ENCODE peak calls at places on chromosomes 7 and 10, in six cellular contexts. N is AG04449, E is stomach, H is esophagus squamous epithelium, O is fibroblast of pulmonary artery, F is dorsolateral prefrontal cortex. R is an unnamed sample.

GRCh38 chr7:94687810-94688209 is 31.9 kb upstream of the SGCE start:
- DNase-seq in N (peak; percentile 7), E (no peak), H (no peak), O (peak; percentile 38), F (no peak), R (no peak)

GRCh38 chr10:90051474-90051873 is 350.1 kb downstream of the KIF20B start:
- DNase-seq in N (no peak), E (no peak), H (no peak), O (no peak), F (no peak), R (no peak)

GRCh38 chr7:100271716-100272537 is 35.6 kb upstream of the SPDYE3 start:
- DNase-seq in N (peak; percentile 47), E (peak; percentile 99), H (peak; percentile 92), O (peak; percentile 97), F (peak; percentile 99), R (peak; percentile 99)

GRCh38 chr7:80563561-80564327 is 51.9 kb upstream of the GNAT3 start:
- DNase-seq in N (no peak), E (no peak), H (no peak), O (no peak), F (no peak), R (peak; percentile 32)

GRCh38 chr10:86301971-86302370 is 64.6 kb downstream of the GRID1 start:
- DNase-seq in N (no peak), E (peak; percentile 11), H (no peak), O (no peak), F (no peak), R (no peak)

GRCh38 chr10:79017882-79018550 is 50.8 kb upstream of the ZMIZ1 start:
- DNase-seq in N (no peak), E (no peak), H (no peak), O (no peak), F (peak; percentile 2), R (no peak)

GRCh38 chr7:55092186-55092976 is 73.6 kb downstream of the EGFR start:
- DNase-seq in N (no peak), E (no peak), H (no peak), O (no peak), F (no peak), R (no peak)

GRCh38 chr7:130275826-130276291 is 9.2 kb downstream of the CPA2 start:
- DNase-seq in N (no peak), E (no peak), H (no peak), O (no peak), F (no peak), R (no peak)

GRCh38 chr10:99781734-99782429 is 558 bp upstream of the ABCC2 start:
- DNase-seq in N (no peak), E (no peak), H (no peak), O (no peak), F (no peak), R (no peak)

GRCh38 chr10:58467931-58468635 is 44.6 kb upstream of the BICC1 start:
- DNase-seq in N (no peak), E (no peak), H (no peak), O (no peak), F (no peak), R (no peak)

GRCh38 chr10:63767512-63767911 is 246.3 kb downstream of the REEP3 start:
- DNase-seq in N (no peak), E (no peak), H (no peak), O (peak; percentile 63), F (no peak), R (no peak)
- TF ChIP-seq CTCF in N (peak; percentile 21), E (no peak), H (peak; percentile 28), O (peak; percentile 53), F (peak; percentile 52), R (peak; percentile 58)

GRCh38 chr10:48535416-48536225 is 69.3 kb downstream of the ARHGAP22 start:
- DNase-seq in N (no peak), E (peak; percentile 13), H (no peak), O (no peak), F (no peak), R (no peak)
- TF ChIP-seq CTCF in N (no peak), E (no peak), H (no peak), O (no peak), F (no peak), R (no peak)

GRCh38 chr7:138726288-138726687 is 25.1 kb upstream of the SVOPL start:
- DNase-seq in N (no peak), E (no peak), H (no peak), O (no peak), F (no peak), R (no peak)
- TF ChIP-seq CTCF in N (no peak), E (no peak), H (no peak), O (no peak), F (no peak), R (no peak)

GRCh38 chr10:11958956-11959355 is 83.7 kb downstream of the UPF2 start:
- DNase-seq in N (no peak), E (no peak), H (no peak), O (no peak), F (no peak), R (no peak)

DNA sequence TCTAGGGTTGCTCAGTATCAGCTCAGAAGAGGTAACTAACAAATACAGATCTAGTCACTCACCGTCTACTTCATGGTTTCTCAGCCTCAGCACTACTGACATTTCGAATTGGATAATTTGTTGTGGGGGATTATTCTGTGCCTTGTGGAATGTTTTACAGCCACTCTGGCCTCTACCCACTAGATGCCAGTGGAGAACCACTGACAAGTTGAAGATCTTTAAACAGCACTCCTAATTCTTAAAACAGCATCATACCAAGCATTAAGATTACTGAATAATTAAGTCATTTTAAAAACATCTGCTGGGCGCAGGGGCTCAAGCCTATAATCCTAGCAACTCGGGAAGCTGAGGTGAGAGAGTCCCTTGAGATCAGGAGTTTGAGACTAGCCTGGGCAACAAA is 82.6 kb downstream of the UPF2 start:
- DNase-seq in N (no peak), E (no peak), H (no peak), O (no peak), F (no peak), R (no peak)
- TF ChIP-seq CTCF in N (no peak), E (no peak), H (no peak), O (no peak), F (no peak), R (no peak)

GRCh38 chr10:27072436-27073114 is 27.7 kb downstream of the ANKRD26 start:
- DNase-seq in N (no peak), E (no peak), H (no peak), O (peak; percentile 1), F (no peak), R (peak; percentile 13)
- TF ChIP-seq CTCF in N (no peak), E (no peak), H (no peak), O (no peak), F (no peak), R (no peak)

GRCh38 chr10:70331486-70332268 is 47.9 kb upstream of the NPFFR1 start:
- DNase-seq in N (peak; percentile 68), E (peak; percentile 35), H (no peak), O (peak; percentile 94), F (peak; percentile 53), R (peak; percentile 39)
- TF ChIP-seq CTCF in N (peak; percentile 8), E (no peak), H (no peak), O (peak; percentile 37), F (peak; percentile 21), R (no peak)

GRCh38 chr10:14540611-14541010 is 209.9 kb upstream of the FRMD4A start:
- DNase-seq in N (no peak), E (no peak), H (no peak), O (no peak), F (no peak), R (no peak)

GRCh38 chr10:14543904-14544210 is 213.1 kb upstream of the FRMD4A start:
- DNase-seq in N (no peak), E (no peak), H (no peak), O (no peak), F (no peak), R (no peak)

GRCh38 chr10:14541379-14541778 is 210.7 kb upstream of the FRMD4A start:
- DNase-seq in N (no peak), E (no peak), H (no peak), O (no peak), F (no peak), R (no peak)

GRCh38 chr10:14545827-14546226 is 215.1 kb upstream of the FRMD4A start:
- DNase-seq in N (peak; percentile 17), E (no peak), H (no peak), O (peak; percentile 51), F (no peak), R (no peak)

GRCh38 chr10:14543048-14543903 is 212.6 kb upstream of the FRMD4A start:
- DNase-seq in N (no peak), E (no peak), H (no peak), O (peak; percentile 31), F (no peak), R (peak; percentile 60)
- TF ChIP-seq CTCF in N (no peak), E (peak; percentile 20), H (peak; percentile 30), O (peak; percentile 17), F (peak; percentile 16), R (peak; percentile 32)

GRCh38 chr7:149420006-149420405 is 40.9 kb downstream of the ZNF777 start:
- DNase-seq in N (no peak), E (no peak), H (no peak), O (no peak), F (no peak), R (no peak)
- TF ChIP-seq CTCF in N (no peak), E (no peak), H (no peak), O (no peak), F (no peak), R (no peak)

DNA sequence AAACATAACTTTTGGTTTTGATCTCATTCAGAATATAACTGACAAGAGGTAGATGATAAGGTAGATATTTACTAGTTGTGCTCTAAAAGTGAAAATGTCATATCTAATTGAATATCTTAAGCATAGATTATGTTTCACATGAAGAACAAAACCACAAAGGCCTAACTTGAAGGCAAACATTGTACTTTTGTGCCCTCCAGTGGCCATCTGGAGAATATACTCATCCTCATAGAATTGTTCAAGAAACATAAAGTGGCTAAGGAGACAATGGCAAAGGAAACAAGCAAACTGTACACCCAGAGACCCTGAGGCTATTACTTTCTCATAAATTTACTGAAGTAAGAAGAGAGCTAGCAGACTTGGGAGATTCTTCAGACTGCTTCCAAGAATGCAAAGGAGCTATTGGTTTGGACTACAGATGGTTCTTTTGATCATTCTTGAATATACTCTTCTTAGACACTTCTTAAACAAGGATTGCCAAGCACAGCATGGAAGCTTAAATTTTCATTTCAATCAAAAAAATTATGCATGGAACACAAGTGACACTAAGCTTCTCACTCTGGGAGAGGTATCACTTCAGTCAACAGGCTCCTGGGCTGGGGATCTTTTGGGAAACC is 98.2 kb upstream of the DKK1 start:
- DNase-seq in N (peak; percentile 37), E (peak; percentile 43), H (no peak), O (peak; percentile 85), F (no peak), R (peak; percentile 54)
- TF ChIP-seq CTCF in N (peak; percentile 45), E (peak; percentile 77), H (peak; percentile 66), O (peak; percentile 70), F (peak; percentile 84), R (peak; percentile 78)